ENCODE peak calls at places on chromosomes 1 and 21, in five cellular contexts. B is transverse colon, L is ovary, D is H1, C is stomach. G is an unnamed sample.

GRCh38 chr1:38530957-38531356 is 328.6 kb downstream of the RRAGC start:
- DNase-seq in B (no peak), C (no peak), D (no peak), L (no peak), G (no peak)

GRCh38 chr1:151790940-151791651 is 796 bp upstream of the TDRKH start:
- DNase-seq in C (no peak), B (peak; percentile 48), L (no peak), D (no peak), G (no peak)

GRCh38 chr1:21299780-21300395 is 9.6 kb upstream of the ECE1 start:
- DNase-seq in C (no peak), L (no peak), B (no peak), D (no peak), G (no peak)

GRCh38 chr1:236862615-236863211 is 67.6 kb downstream of the MTR start:
- DNase-seq in D (no peak), C (peak; percentile 31), B (no peak), L (no peak), G (no peak)

GRCh38 chr1:236164273-236164672 is 21.9 kb downstream of the GPR137B start:
- DNase-seq in B (no peak), L (no peak), D (no peak), C (peak; percentile 40), G (no peak)

GRCh38 chr1:168465942-168466702 is 77.7 kb downstream of the XCL2 start:
- DNase-seq in C (peak; percentile 26), B (peak; percentile 64), D (no peak), L (no peak), G (no peak)

GRCh38 chr1:53586765-53587164 is 127.6 kb downstream of the DMRTB1 start:
- DNase-seq in D (no peak), C (peak; percentile 13), L (no peak), B (no peak), G (no peak)

GRCh38 chr1:92736395-92736794 is 48.5 kb downstream of the EVI5 start:
- DNase-seq in C (no peak), D (no peak), B (no peak), L (no peak), G (no peak)

GRCh38 chr1:170701962-170702361 is 38.0 kb downstream of the PRRX1 start:
- DNase-seq in D (no peak), L (no peak), B (no peak), C (no peak), G (no peak)

GRCh38 chr1:199742547-199742946 is 285.0 kb upstream of the NR5A2 start:
- DNase-seq in D (no peak), C (no peak), B (no peak), L (no peak), G (no peak)

GRCh38 chr1:4089421-4090175 is 189.5 kb upstream of the C1orf174 start:
- DNase-seq in D (no peak), B (no peak), L (no peak), C (peak; percentile 8), G (no peak)

GRCh38 chr1:20371883-20372282 is 81.2 kb downstream of the VWA5B1 start:
- DNase-seq in C (no peak), D (no peak), L (no peak), B (no peak), G (no peak)

GRCh38 chr1:1426961-1427934 is 6.2 kb upstream of the ANKRD65 start:
- DNase-seq in C (no peak), D (no peak), B (no peak), L (peak; percentile 63), G (no peak)

GRCh38 chr1:40162791-40163441 is 1.7 kb downstream of the RLF start:
- DNase-seq in C (no peak), B (no peak), L (no peak), D (no peak), G (no peak)

GRCh38 chr1:109266965-109267364 is 16.0 kb downstream of the PSRC1 start:
- DNase-seq in C (no peak), L (no peak), B (peak; percentile 3), D (no peak), G (no peak)

GRCh38 chr1:924619-925323 is 1.0 kb downstream of the SAMD11 start:
- DNase-seq in C (peak; percentile 59), B (peak; percentile 36), D (no peak), L (no peak), G (no peak)

GRCh38 chr21:41932191-41932575 is 21.6 kb downstream of the C2CD2 start:
- DNase-seq in D (no peak), C (no peak), L (peak; percentile 32), B (no peak), G (no peak)

GRCh38 chr1:155086856-155087535 is 8.4 kb downstream of the EFNA3 start:
- DNase-seq in C (no peak), B (no peak), L (no peak), D (no peak), G (no peak)

GRCh38 chr1:222928212-222928611 is 113.4 kb downstream of the DISP1 start:
- DNase-seq in B (peak; percentile 30), D (peak; percentile 73), L (peak; percentile 44), C (peak; percentile 73), G (peak; percentile 39)

GRCh38 chr1:40848530-40849189 is 13.5 kb downstream of the CITED4 start:
- DNase-seq in B (peak; percentile 74), L (peak; percentile 58), C (peak; percentile 81), D (no peak), G (peak; percentile 49)

GRCh38 chr1:5971471-5972197 is 20.6 kb downstream of the NPHP4 start:
- DNase-seq in C (no peak), B (no peak), D (no peak), L (peak; percentile 7), G (no peak)

GRCh38 chr21:16752109-16752508 is 760.7 kb upstream of the CXADR start:
- DNase-seq in B (no peak), L (no peak), D (no peak), C (no peak), G (no peak)

GRCh38 chr1:31479801-31480200 is 66.8 kb downstream of the SERINC2 start:
- DNase-seq in B (no peak), C (no peak), L (no peak), D (no peak), G (no peak)

GRCh38 chr1:31478167-31478566 is 65.2 kb downstream of the SERINC2 start:
- DNase-seq in B (no peak), D (no peak), C (no peak), L (no peak), G (no peak)

GRCh38 chr1:31483012-31483946 is 70.3 kb downstream of the SERINC2 start:
- DNase-seq in C (peak; percentile 54), B (peak; percentile 50), D (no peak), L (no peak), G (peak; percentile 75)

GRCh38 chr1:31487143-31487542 is 74.1 kb downstream of the SERINC2 start:
- DNase-seq in C (no peak), L (no peak), B (no peak), D (no peak), G (no peak)

GRCh38 chr1:31482478-31483011 is 69.5 kb downstream of the SERINC2 start:
- DNase-seq in B (no peak), D (no peak), C (no peak), L (no peak), G (no peak)
- H3K4me3 ChIP-seq in B (no peak overlapping the region), D (no peak overlapping the region), C (no peak overlapping the region), L (no peak overlapping the region), G (no peak overlapping the region)

DNA sequence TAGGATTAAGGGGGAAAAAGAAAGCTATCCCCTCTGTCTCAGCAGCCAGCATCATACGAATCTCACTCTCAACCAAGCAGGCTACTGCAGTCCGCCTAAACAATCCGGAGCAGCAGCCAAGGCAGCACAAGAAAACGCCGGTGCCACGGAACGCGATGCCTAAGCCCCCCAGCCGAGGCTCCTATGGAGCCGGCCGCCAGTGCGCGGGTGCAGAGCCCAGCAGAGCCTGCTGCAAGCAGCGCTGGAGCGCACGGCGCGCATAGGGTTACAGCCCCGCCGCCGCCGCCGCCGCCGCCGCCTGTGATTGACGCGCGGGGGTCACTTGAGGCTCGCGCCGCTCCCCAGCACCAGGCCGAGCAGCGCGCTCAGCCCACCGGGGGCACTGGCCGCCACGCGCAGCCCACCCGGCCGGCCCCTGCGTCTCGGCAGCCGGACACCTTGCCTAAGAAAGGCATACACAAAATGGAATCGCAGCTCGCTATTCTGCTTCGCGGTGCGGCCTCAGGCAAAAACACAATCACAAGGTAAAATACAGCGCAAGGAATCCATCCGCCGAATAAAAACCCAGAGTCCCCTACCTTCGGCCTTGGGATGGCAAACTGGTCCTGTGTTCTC is 780 bp downstream of the HIVEP3 start:
- DNase-seq in B (peak; percentile 41), D (no peak), L (no peak), C (peak; percentile 51), G (no peak)
- TF ChIP-seq EP300 in B (no peak), D (no peak), L (no peak), C (no peak), G (no peak)

DNA sequence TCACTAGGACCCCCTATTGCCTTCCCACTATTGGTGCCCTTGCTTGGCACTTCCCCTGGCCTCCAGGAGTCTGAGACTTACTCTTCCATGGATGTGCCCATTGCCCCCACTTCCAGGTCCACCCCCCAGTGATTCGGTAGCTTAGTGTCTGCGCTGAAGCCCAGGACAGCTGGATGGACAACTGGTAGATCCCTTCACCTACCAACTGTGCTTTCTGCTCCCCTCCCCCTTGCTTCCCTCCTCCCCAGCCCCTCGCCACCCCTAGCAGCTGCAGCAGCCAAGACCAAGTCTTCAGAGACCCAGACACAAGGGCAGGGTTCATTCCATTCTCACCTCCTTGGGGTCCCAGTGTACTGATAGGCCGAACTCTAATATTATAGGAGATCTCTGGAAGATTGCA is 6.9 kb downstream of the LMNA start:
- DNase-seq in B (no peak), L (no peak), D (no peak), C (no peak), G (no peak)
- H3K4me1 ChIP-seq in B (peaks cover 70% of the 10 kb centered on the region), L (peaks cover 59% of the 10 kb centered on the region), D (peaks cover 18% of the 10 kb centered on the region), C (peaks cover 95% of the 10 kb centered on the region), G (peaks cover 11% of the 10 kb centered on the region)

GRCh38 chr21:44871576-44872265 is 1.8 kb downstream of the PTTG1IP start:
- DNase-seq in L (peak; percentile 19), D (no peak), C (peak; percentile 68), B (peak; percentile 76), G (peak; percentile 64)

GRCh38 chr21:44870748-44871495 is 2.6 kb downstream of the PTTG1IP start:
- DNase-seq in D (no peak), B (peak; percentile 48), C (peak; percentile 56), L (peak; percentile 53), G (no peak)

GRCh38 chr21:44868707-44869106 is 4.8 kb downstream of the PTTG1IP start:
- DNase-seq in D (no peak), C (no peak), B (no peak), L (peak; percentile 21), G (no peak)

GRCh38 chr21:44867999-44868700 is 5.3 kb downstream of the PTTG1IP start:
- DNase-seq in D (no peak), C (no peak), L (peak; percentile 13), B (no peak), G (no peak)

DNA sequence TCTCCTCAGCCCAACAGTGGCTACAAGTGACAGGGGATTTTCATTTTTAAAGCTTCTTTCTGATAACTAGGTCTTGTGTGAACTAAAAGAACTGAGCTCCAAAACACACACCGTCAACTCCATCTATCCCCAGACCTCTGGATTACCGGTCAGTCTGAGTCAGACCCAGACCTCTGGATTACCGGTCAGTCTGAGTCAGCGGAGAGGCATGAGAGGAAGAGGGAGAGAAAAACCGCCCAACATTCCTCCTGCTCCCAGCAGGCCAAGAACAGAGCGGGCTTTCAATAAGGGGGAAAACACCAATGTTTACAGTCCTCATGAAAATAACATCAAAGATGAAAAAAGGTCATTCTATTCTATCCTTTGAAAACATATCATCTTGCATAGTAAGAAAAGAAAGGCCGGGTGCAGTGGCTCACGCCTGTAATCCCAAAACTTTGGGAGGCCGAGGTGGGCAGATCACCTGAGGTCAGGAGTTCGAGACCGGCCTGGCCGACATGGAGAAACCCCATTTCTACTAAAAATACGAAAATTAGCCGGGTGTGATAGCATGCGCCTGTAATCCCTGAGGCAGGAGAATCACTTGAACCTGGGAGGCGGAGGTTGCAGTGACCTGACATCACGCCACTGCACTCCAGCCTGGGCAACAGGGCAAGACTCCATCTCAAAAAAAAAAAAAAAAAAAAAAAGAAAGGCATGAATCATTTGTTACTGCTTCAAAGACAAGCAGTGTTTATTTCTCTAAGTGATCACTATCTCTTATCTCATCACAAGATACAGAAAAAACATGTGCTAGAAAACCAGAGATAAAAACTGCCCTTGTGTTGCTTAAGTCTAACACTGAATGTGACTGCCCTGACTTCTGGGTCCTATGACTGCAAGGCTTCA is 3.4 kb downstream of the PTTG1IP start:
- DNase-seq in L (peak; percentile 44), C (peak; percentile 59), D (no peak), B (peak; percentile 55), G (no peak)
- H3K4me3 ChIP-seq in L (no peak overlapping the region), C (peak overlapping the region; percentile 98), D (no peak overlapping the region), B (no peak overlapping the region), G (peak overlapping the region; percentile 7)